ENCODE peak calls at places on chromosomes 5 and 9, in ten cellular contexts. P is epithelial cell of proximal tubule; G is BE2C; K is gastrocnemius medialis; C is CD8-positive, alpha-beta T cell; F is Panc1; R is A549; W is stomach; U is cardiac muscle cell; Y is astrocyte. J is an unnamed sample.
A peak's percentile ranks its signal among the peaks of the same experiment; 100 is the strongest.

GRCh38 chr5:102866315-102866693 is 111.2 kb downstream of the PAM start:
- DNase-seq in P (no peak), F (no peak), K (no peak), R (no peak), U (no peak), Y (no peak), G (no peak), C (no peak), W (no peak), J (no peak)

GRCh38 chr5:109956884-109957283 is 267.2 kb downstream of the MAN2A1 start:
- DNase-seq in U (no peak), P (no peak), K (no peak), Y (no peak), G (peak; percentile 26), R (no peak), C (no peak), W (no peak), F (no peak), J (no peak)

GRCh38 chr5:98365126-98365525 is 408.3 kb upstream of the RGMB start:
- DNase-seq in C (no peak), F (no peak), R (no peak), K (no peak), P (no peak), G (no peak), W (peak; percentile 30), U (no peak), Y (no peak), J (no peak)

GRCh38 chr5:54186108-54186507 is 124.3 kb downstream of the ARL15 start:
- DNase-seq in R (no peak), G (no peak), C (no peak), W (no peak), K (no peak), U (no peak), Y (no peak), P (no peak), F (no peak), J (no peak)

GRCh38 chr9:101702257-101702656 is 36.2 kb downstream of the GRIN3A start:
- DNase-seq in K (no peak), Y (no peak), R (no peak), F (no peak), W (no peak), C (no peak), U (no peak), P (no peak), G (no peak), J (no peak)

GRCh38 chr5:23977996-23978395 is 470.6 kb downstream of the PRDM9 start:
- DNase-seq in W (no peak), K (no peak), Y (no peak), G (peak; percentile 65), R (no peak), F (no peak), C (no peak), P (no peak), U (no peak), J (no peak)

GRCh38 chr9:21559402-21560280 is 77.5 kb upstream of the IFNE start:
- DNase-seq in P (no peak), U (peak; percentile 83), G (peak; percentile 16), R (peak; percentile 37), F (no peak), C (peak; percentile 56), Y (peak; percentile 81), K (no peak), W (peak; percentile 79), J (no peak)

GRCh38 chr5:31854181-31854624 is 215.3 kb downstream of the PDZD2 start:
- DNase-seq in R (no peak), U (peak; percentile 59), P (peak; percentile 41), G (no peak), Y (peak; percentile 80), C (no peak), W (no peak), F (no peak), K (no peak), J (no peak)

GRCh38 chr5:168706655-168707069 is 127.5 kb upstream of the PANK3 start:
- DNase-seq in K (no peak), G (peak; percentile 52), U (peak; percentile 55), Y (peak; percentile 29), W (no peak), F (peak; percentile 20), C (no peak), R (peak; percentile 36), P (no peak), J (peak; percentile 39)

DNA sequence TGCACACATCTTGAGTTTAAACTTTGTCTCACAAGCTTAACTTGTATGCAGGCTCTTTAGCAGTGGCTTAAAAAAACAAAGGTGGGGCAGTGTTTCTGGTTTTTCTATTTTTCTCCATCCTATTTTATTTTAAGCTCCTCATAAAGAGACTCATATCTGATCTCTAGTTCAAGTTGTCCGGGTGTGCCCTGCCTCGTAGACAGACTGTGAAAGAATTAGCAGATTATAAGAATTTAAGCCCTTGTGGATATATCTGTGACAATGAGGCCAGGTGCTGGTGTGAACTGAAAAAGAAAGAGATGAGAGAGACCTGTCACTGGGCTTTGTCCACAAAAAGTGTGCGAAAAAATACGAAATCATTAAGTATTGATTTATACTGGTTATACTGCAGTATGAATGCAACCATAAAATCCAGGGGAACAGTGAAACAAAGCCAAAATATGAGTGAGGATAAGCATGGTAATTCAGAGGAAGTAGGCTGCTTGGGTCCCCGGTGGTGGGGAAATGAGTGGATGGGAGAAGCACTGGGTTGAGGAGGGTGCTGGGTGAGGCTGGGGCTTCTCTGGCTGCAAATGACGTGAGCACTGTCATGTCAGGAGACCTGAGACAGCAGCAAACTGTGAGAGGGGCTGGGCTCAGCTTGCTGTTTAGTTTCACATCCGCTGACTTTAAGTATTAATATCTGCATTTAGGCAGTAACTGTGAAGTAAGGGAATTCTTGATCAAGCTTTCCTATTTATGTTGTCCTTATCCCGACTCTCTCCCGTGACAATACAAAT is 179.7 kb upstream of the ANKRD55 start:
- DNase-seq in F (no peak), K (peak; percentile 56), C (no peak), P (no peak), W (peak; percentile 41), U (no peak), R (no peak), Y (no peak), G (no peak), J (no peak)
- H3K4me3 ChIP-seq in F (no peak overlapping the region), K (no peak overlapping the region), C (no peak overlapping the region), P (no peak overlapping the region), W (no peak overlapping the region), U (no peak overlapping the region), R (no peak overlapping the region), Y (no peak overlapping the region), G (no peak overlapping the region), J (no peak overlapping the region)

DNA sequence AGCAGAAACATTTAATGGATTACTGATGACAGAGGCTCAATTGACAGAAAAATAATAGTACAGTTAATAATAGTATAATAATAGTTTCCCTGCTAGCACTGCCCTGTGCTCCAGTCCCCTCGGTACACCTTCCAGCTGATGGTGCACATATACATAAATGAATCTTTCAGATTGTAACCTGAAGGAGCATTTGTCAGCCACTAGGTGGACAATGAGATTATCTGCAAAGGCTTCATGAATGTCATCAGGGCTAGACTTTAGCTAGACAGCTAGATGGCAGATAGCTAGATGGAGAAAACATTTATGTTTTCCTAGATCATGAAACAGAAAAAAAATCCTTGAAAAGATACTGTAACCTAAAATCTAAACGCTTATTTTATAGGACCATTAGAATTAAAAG is 304.4 kb upstream of the SMC2 start:
- DNase-seq in R (no peak), G (no peak), Y (no peak), K (no peak), W (no peak), P (no peak), C (no peak), U (peak; percentile 7), F (no peak), J (no peak)
- TF ChIP-seq CTCF in R (no peak), G (peak; percentile 15), Y (peak; percentile 21), K (no peak), W (no peak), P (peak; percentile 76), C (no peak), U (peak; percentile 22), F (peak; percentile 13), J (peak; percentile 60)

GRCh38 chr9:137271696-137272076 is 5.8 kb upstream of the TOR4A start:
- DNase-seq in P (no peak), R (no peak), G (no peak), Y (no peak), F (no peak), W (no peak), U (no peak), K (no peak), C (no peak), J (no peak)

GRCh38 chr9:137267933-137268355 is 9.6 kb upstream of the TOR4A start:
- DNase-seq in U (no peak), C (no peak), R (no peak), G (no peak), W (no peak), F (no peak), Y (no peak), K (no peak), P (no peak), J (peak; percentile 72)

GRCh38 chr9:137268538-137269201 is 8.9 kb upstream of the TOR4A start:
- DNase-seq in G (no peak), P (no peak), F (no peak), K (peak; percentile 59), U (no peak), W (no peak), Y (no peak), R (no peak), C (no peak), J (peak; percentile 31)

GRCh38 chr9:137270929-137271695 is 6.4 kb upstream of the TOR4A start:
- DNase-seq in K (no peak), W (no peak), R (no peak), U (no peak), C (peak; percentile 54), P (no peak), Y (no peak), G (no peak), F (no peak), J (no peak)

DNA sequence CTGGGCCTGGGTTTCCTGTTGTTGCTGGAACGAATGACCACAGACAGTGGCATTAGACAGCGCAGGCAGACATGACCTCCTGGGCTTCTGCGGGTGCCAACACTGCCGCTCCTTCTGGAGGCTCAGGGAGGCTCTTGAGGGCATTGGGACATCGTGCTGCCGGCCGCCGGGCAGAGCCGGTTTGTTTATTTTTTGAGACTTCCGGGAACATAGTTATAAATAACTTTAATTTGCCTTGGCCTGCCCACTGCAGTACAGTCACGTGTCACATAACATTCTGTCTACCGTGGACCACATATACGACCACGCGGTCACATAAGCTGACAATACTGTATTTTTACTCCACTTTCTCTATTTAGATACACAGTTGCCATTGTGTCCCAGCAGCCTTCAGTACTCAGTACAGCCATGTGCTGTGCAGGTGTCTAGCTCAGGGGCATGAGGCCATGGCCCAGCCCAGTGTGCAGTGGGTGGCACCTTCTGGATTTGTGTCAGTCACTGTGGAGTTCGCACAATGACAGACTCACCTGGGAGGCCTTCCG is 8.2 kb upstream of the TOR4A start:
- DNase-seq in K (peak; percentile 84), W (peak; percentile 82), U (no peak), R (no peak), Y (no peak), F (no peak), C (no peak), G (no peak), P (no peak), J (peak; percentile 20)
- H3K4me3 ChIP-seq in K (peak overlapping the region; percentile 59), W (no peak overlapping the region), U (no peak overlapping the region), R (no peak overlapping the region), Y (no peak overlapping the region), F (no peak overlapping the region), C (no peak overlapping the region), G (no peak overlapping the region), P (no peak overlapping the region), J (no peak overlapping the region)

DNA sequence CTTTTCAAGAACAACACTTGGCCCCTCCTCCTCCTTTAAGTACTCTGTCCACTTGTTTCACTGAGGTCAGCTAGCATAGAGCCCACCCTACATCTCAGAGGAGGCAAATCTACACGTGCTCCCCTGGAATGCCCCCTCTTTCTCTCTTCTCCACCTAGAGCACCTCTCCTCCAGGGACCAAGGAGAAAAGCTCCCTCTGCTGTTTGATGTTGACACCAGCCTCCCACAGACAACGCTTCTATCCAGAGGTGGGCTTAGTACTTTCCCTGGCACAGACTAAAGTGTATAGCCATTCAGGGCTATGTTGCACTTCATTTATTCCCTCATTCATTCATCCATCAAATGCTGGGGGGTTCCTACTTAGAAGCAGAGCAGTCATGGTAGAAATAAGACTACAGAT is 68.2 kb upstream of the TAF1L start:
- DNase-seq in P (no peak), R (no peak), W (no peak), F (peak; percentile 4), G (no peak), Y (no peak), C (no peak), K (no peak), U (peak; percentile 7), J (no peak)
- TF ChIP-seq CTCF in P (peak; percentile 69), R (peak; percentile 32), W (no peak), F (peak; percentile 51), G (peak; percentile 33), Y (peak; percentile 21), C (no peak), K (no peak), U (peak; percentile 26), J (peak; percentile 27)

J was measured in brain microvascular endothelial cell.